ENCODE peak calls at places on chromosome 12, in six cellular contexts. H, Y, D, P, X and M are unnamed samples.

GRCh38 chr12:92938018-92938417 is 8.9 kb upstream of the EEA1 start:
- DNase-seq in X (no peak), Y (no peak), P (no peak), D (no peak), H (no peak), M (no peak)

GRCh38 chr12:15910468-15910863 is 666 bp upstream of the DERA start:
- DNase-seq in Y (no peak), P (no peak), X (no peak), H (no peak), D (no peak), M (no peak)

GRCh38 chr12:132583736-132584135 is 26.6 kb downstream of the LRCOL1 start:
- DNase-seq in P (no peak), H (no peak), X (no peak), Y (no peak), D (no peak), M (no peak)

GRCh38 chr12:118371354-118372282 is 1.1 kb downstream of the TAOK3 start:
- DNase-seq in X (no peak), P (peak), Y (peak), D (peak), H (peak), M (no peak)

GRCh38 chr12:52634266-52635056 is 16.1 kb upstream of the KRT73 start:
- DNase-seq in H (no peak), Y (no peak), X (no peak), P (no peak), D (no peak), M (no peak)

GRCh38 chr12:13347241-13348043 is 150.9 kb downstream of the EMP1 start:
- DNase-seq in D (no peak), P (no peak), X (peak), Y (peak), H (peak), M (peak)

GRCh38 chr12:104964167-104964566 is 6.1 kb upstream of the SLC41A2 start:
- DNase-seq in X (no peak), Y (no peak), D (no peak), H (no peak), P (no peak), M (no peak)

GRCh38 chr12:38949363-38949762 is 44.0 kb upstream of the CPNE8 start:
- DNase-seq in D (no peak), P (no peak), X (no peak), H (no peak), Y (no peak), M (no peak)

GRCh38 chr12:122726056-122726558 is 4.5 kb downstream of the HCAR1 start:
- DNase-seq in H (no peak), X (no peak), D (no peak), P (no peak), Y (peak), M (peak)

GRCh38 chr12:2634481-2634880 is 160.3 kb upstream of the FKBP4 start:
- DNase-seq in P (no peak), Y (no peak), D (no peak), H (no peak), X (peak), M (no peak)

GRCh38 chr12:100871335-100871734 is 76.8 kb downstream of the ANO4 start:
- DNase-seq in Y (no peak), P (no peak), D (no peak), X (no peak), H (no peak), M (no peak)

GRCh38 chr12:78674311-78675085 is 190.1 kb upstream of the SYT1 start:
- DNase-seq in H (peak), Y (peak), D (no peak), X (peak), P (no peak), M (no peak)

GRCh38 chr12:2268478-2269286 is 215.9 kb downstream of the CACNA1C start:
- DNase-seq in D (no peak), H (peak), Y (peak), X (peak), P (no peak), M (no peak)

GRCh38 chr12:93803408-93803807 is 126.2 kb downstream of the CRADD start:
- DNase-seq in Y (peak), X (peak), H (peak), D (no peak), P (no peak), M (no peak)